ENCODE peak calls at places on chromosomes 11 and 22, in six cellular contexts. A, C, J, W, N and Q are unnamed samples.

GRCh38 chr11:100592619-100593309 is 94.3 kb upstream of the ARHGAP42 start:
- DNase-seq in A (no peak), C (no peak), J (no peak), W (no peak), N (no peak), Q (no peak)

GRCh38 chr11:128039140-128040021 is 548.0 kb downstream of the ETS1 start:
- DNase-seq in A (no peak), C (no peak), J (peak), W (peak), N (no peak), Q (no peak)

GRCh38 chr11:102317768-102318103 is 452 bp downstream of the BIRC3 start:
- DNase-seq in A (no peak), C (no peak), J (no peak), W (no peak), N (no peak), Q (no peak)

GRCh38 chr11:70371241-70371640 is 27.1 kb upstream of the CTTN start:
- DNase-seq in A (no peak), C (no peak), J (no peak), W (no peak), N (no peak), Q (no peak)

GRCh38 chr22:30088468-30088867 is 8.2 kb downstream of the HORMAD2 start:
- DNase-seq in A (no peak), C (no peak), J (no peak), W (no peak), N (no peak), Q (no peak)

GRCh38 chr22:37157516-37158289 is 8.0 kb upstream of the IL2RB start:
- DNase-seq in A (no peak), C (no peak), J (no peak), W (peak), N (no peak), Q (no peak)

GRCh38 chr11:62688481-62688880 is 849 bp downstream of the LRRN4CL start:
- DNase-seq in A (no peak), C (no peak), J (no peak), W (peak), N (no peak), Q (no peak)

GRCh38 chr11:19978668-19979518 is 181.4 kb downstream of the DBX1 start:
- DNase-seq in A (no peak), C (no peak), J (no peak), W (peak), N (peak), Q (no peak)

GRCh38 chr11:117851091-117851490 is 25.4 kb downstream of the FXYD6 start:
- DNase-seq in A (peak), C (no peak), J (no peak), W (peak), N (peak), Q (no peak)

GRCh38 chr11:35165416-35166368 is 26.7 kb downstream of the CD44 start:
- DNase-seq in A (no peak), C (no peak), J (peak), W (peak), N (no peak), Q (no peak)

GRCh38 chr11:13283636-13284035 is 6.0 kb downstream of the BMAL1 start:
- DNase-seq in A (no peak), C (no peak), J (no peak), W (no peak), N (no peak), Q (no peak)

GRCh38 chr11:288328-289144 is at the start of gene PGGHG:
- DNase-seq in A (peak), C (peak), J (peak), W (no peak), N (peak), Q (peak)

GRCh38 chr11:34299962-34300350 is 57.9 kb downstream of the ABTB2 start:
- DNase-seq in A (no peak), C (no peak), J (no peak), W (no peak), N (no peak), Q (no peak)

GRCh38 chr11:45145421-45146071 is 893 bp upstream of the PRDM11 start:
- DNase-seq in A (peak), C (no peak), J (peak), W (peak), N (no peak), Q (peak)

GRCh38 chr11:100738701-100739100 is 51.6 kb downstream of the ARHGAP42 start:
- DNase-seq in A (no peak), C (no peak), J (no peak), W (no peak), N (no peak), Q (no peak)

GRCh38 chr22:50676661-50677492 is 4.3 kb downstream of the SHANK3 start:
- DNase-seq in A (peak), C (no peak), J (no peak), W (no peak), N (peak), Q (no peak)

GRCh38 chr11:10407055-10407454 is 48.0 kb upstream of the AMPD3 start:
- DNase-seq in A (no peak), C (no peak), J (no peak), W (peak), N (no peak), Q (no peak)

GRCh38 chr11:74678591-74679512 is 52.4 kb downstream of the CHRDL2 start:
- DNase-seq in A (peak), C (no peak), J (no peak), W (peak), N (no peak), Q (no peak)

GRCh38 chr22:43964314-43964857 is 9.1 kb downstream of the SAMM50 start:
- DNase-seq in A (no peak), C (no peak), J (no peak), W (no peak), N (no peak), Q (no peak)

GRCh38 chr22:37079158-37079557 is 27.6 kb downstream of the KCTD17 start:
- DNase-seq in A (no peak), C (no peak), J (no peak), W (no peak), N (no peak), Q (no peak)

GRCh38 chr22:42560781-42561180 is 7.0 kb downstream of the SERHL2 start:
- DNase-seq in A (no peak), C (no peak), J (no peak), W (peak), N (no peak), Q (peak)

GRCh38 chr11:1150769-1151365 is 6.9 kb upstream of the MUC5AC start:
- DNase-seq in A (no peak), C (no peak), J (no peak), W (peak), N (peak), Q (no peak)

GRCh38 chr11:70661763-70662501 is 263.6 kb downstream of the CTTN start:
- DNase-seq in A (no peak), C (no peak), J (no peak), W (peak), N (no peak), Q (peak)

GRCh38 chr22:38317995-38318715 is 922 bp upstream of the CSNK1E start:
- DNase-seq in A (peak), C (peak), J (no peak), W (peak), N (peak), Q (no peak)

DNA sequence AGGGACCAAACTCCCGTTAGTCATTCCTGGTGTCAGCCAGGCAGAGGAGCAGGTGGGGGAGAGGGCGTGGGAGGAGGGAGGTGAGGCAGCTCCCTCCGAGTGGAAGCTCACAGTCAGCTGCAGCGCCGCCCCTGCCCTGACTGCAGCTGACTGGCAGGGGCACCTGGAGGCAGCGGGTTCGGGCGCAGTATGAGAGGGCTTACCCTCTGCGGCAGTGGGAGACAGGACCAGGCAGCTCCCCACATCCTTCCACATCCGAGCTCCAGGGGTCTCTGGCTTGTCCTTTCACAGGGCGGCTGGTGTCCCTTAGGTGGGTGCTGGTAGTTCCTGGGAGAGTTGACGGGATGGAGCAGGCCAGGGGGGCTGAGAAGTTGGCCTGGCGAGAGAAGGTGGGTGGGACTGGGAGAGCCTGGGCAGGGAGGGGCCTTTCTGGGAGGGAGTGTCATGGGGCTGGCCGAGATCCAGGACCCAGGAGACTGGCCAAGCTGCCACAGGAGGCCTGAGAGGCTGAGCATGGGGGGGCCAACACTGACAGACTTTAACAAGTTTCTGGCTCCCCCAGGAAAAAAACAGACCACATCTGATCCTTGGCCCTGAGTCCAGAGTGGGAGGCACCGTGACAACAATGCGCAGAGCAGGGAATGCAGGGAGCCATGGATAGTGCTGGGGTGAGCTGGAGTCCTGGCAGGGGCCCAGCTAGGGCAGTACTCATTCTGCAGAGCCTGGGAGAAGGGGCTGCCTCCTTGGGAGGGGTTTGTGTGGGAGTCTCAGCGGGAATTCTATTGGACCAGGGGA is 4.9 kb downstream of the ADORA2A start:
- DNase-seq in A (peak), C (peak), J (no peak), W (peak), N (peak), Q (no peak)
- TF ChIP-seq CTCF in A (no peak), C (no peak), J (no peak), W (no peak), N (no peak), Q (no peak)

GRCh38 chr11:60607483-60607882 is 91.9 kb upstream of the MS4A8 start:
- DNase-seq in A (no peak), C (no peak), J (no peak), W (no peak), N (no peak), Q (no peak)
- TF ChIP-seq CTCF in A (peak), C (no peak), J (no peak), W (no peak), N (no peak), Q (peak)

DNA sequence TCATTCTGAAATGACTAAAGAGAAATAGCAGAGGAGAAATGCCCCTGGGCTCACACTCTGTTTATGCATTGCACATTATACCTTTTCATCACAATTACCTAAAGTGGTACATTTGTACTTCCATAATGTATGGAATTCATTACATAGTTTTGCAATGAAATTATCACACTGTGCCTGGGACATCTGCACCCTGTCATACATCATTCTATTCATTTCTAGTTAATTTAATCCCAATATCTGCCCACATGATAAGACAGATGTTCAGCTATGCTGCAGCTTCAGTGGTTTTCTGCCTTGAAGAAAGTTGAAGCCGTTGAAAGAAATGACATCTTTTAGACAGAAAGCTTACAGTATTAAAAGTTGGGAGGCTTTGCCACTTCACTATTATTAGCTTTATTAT is 580.0 kb downstream of the SOX6 start:
- DNase-seq in A (no peak), C (no peak), J (no peak), W (no peak), N (no peak), Q (no peak)
- TF ChIP-seq CTCF in A (no peak), C (no peak), J (no peak), W (no peak), N (no peak), Q (no peak)

GRCh38 chr11:27837895-27838563 is 137.8 kb upstream of the BDNF start:
- DNase-seq in A (no peak), C (no peak), J (no peak), W (no peak), N (no peak), Q (no peak)

GRCh38 chr11:27838674-27839073 is 138.4 kb upstream of the BDNF start:
- DNase-seq in A (no peak), C (no peak), J (no peak), W (no peak), N (no peak), Q (no peak)

GRCh38 chr11:27842290-27842689 is 142.0 kb upstream of the BDNF start:
- DNase-seq in A (no peak), C (no peak), J (no peak), W (no peak), N (no peak), Q (no peak)

GRCh38 chr11:27839226-27839913 is 139.1 kb upstream of the BDNF start:
- DNase-seq in A (no peak), C (no peak), J (no peak), W (peak), N (no peak), Q (no peak)
- TF ChIP-seq CTCF in A (no peak), C (no peak), J (no peak), W (peak), N (no peak), Q (no peak)

GRCh38 chr11:84775503-84775902 is 851.6 kb downstream of the DLG2 start:
- DNase-seq in A (no peak), C (no peak), J (no peak), W (no peak), N (no peak), Q (no peak)

DNA sequence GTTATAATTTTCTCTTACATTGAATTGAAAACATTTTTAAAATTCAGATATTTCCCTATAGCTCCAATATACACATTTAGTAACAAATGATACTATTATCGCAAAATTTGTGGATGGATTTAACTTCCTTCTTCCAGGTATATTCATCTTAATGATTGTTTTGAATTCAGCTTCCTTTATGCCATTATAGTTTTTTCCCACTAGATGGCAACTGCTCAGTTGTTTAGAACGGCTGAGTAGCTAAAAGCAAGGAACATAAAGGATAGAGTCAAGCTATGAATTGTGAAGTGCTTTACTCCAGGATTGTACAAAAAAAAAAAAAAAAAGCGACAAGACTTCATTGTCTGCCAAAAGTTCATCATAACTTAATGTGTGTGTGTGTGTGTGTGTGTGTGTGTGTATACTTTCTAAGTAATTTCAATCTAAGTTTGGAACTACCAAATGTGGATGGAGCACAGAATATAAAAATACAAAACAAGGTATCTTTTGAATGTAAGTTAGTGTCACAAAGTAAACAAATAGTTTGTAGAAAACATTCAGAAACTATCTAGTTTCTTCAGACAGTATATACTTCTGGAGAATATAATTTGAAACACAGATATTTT is 846.4 kb downstream of the DLG2 start:
- DNase-seq in A (no peak), C (no peak), J (no peak), W (peak), N (no peak), Q (no peak)
- TF ChIP-seq CTCF in A (peak), C (no peak), J (no peak), W (peak), N (no peak), Q (peak)

DNA sequence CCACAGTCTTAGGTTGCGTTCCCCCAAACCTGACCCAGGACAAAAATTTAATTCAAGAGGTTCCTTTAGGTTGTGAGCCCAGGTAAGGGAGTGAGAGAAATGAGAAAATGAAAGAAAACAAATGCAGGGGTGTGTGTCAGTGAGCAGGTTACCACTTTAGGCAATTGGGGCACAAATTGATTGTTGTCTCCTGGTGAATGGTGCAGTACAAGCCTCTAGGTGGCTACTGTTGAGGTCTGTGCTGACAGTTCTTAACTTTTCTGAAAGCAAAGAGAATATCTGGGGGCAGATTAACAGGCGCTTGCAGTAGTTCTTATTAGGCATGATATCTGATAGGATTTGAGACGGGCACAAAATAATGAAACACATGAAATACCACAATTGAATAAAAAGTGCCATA is 894.6 kb downstream of the FAM181B start:
- DNase-seq in A (no peak), C (no peak), J (no peak), W (no peak), N (no peak), Q (no peak)
- TF ChIP-seq CTCF in A (no peak), C (no peak), J (no peak), W (no peak), N (no peak), Q (no peak)